ENCODE peak calls at places on chromosome 14, in eight cellular contexts. F is stomach; M is body of pancreas; P is CD8-positive, alpha-beta T cell; C is pancreas; A is adrenal gland; S is transverse colon; E is psoas muscle. D is an unnamed sample.
A peak's percentile ranks its signal among the peaks of the same experiment; 100 is the strongest.

GRCh38 chr14:99363616-99364290 is 91.8 kb upstream of the BCL11B start:
- DNase-seq in E (no peak), A (no peak), M (no peak), S (no peak), C (peak; percentile 39), F (no peak), P (no peak), D (no peak)

GRCh38 chr14:73526036-73526984 is 10.6 kb upstream of the ACOT1 start:
- DNase-seq in E (peak; percentile 19), A (peak; percentile 87), F (peak; percentile 84), C (no peak), P (no peak), S (no peak), M (peak; percentile 89), D (peak; percentile 70)

GRCh38 chr14:90275455-90275814 is 19.1 kb downstream of the PSMC1 start:
- DNase-seq in F (no peak), A (no peak), S (no peak), E (no peak), C (no peak), P (no peak), M (no peak), D (no peak)

GRCh38 chr14:30840086-30840779 is 34.1 kb upstream of the COCH start:
- DNase-seq in F (no peak), A (no peak), S (peak; percentile 59), M (no peak), C (no peak), E (no peak), P (no peak), D (no peak)

GRCh38 chr14:104799657-104800599 is 973 bp upstream of the ZBTB42 start:
- DNase-seq in E (peak; percentile 91), A (peak; percentile 91), F (peak; percentile 90), M (peak; percentile 94), P (peak; percentile 44), C (peak; percentile 95), S (peak; percentile 92), D (peak; percentile 94)

GRCh38 chr14:55843718-55844403 is 263.9 kb downstream of the KTN1 start:
- DNase-seq in S (no peak), P (no peak), F (no peak), A (no peak), M (no peak), C (no peak), E (no peak), D (no peak)

GRCh38 chr14:70706177-70706576 is 64.5 kb downstream of the TTC9 start:
- DNase-seq in E (no peak), A (peak; percentile 32), P (no peak), F (no peak), C (no peak), S (no peak), M (no peak), D (no peak)

GRCh38 chr14:74579447-74580274 is 32.4 kb downstream of the LTBP2 start:
- DNase-seq in C (peak; percentile 6), A (no peak), S (no peak), F (no peak), P (no peak), E (no peak), M (no peak), D (no peak)

GRCh38 chr14:59582161-59582560 is 5.5 kb upstream of the CCDC175 start:
- DNase-seq in C (no peak), E (no peak), S (no peak), M (no peak), F (no peak), P (no peak), A (no peak), D (no peak)

GRCh38 chr14:47442206-47442605 is 233.2 kb downstream of the MDGA2 start:
- DNase-seq in E (no peak), F (no peak), M (no peak), P (no peak), A (no peak), C (no peak), S (no peak), D (no peak)

GRCh38 chr14:71358209-71358931 is 451.1 kb downstream of the PCNX1 start:
- DNase-seq in E (no peak), P (no peak), A (no peak), C (no peak), S (no peak), M (no peak), F (no peak), D (no peak)

GRCh38 chr14:93903342-93904184 is 23.6 kb upstream of the FAM181A start:
- DNase-seq in P (no peak), M (no peak), E (no peak), F (peak; percentile 40), S (no peak), A (no peak), C (peak; percentile 51), D (no peak)

GRCh38 chr14:71086571-71086970 is 179.3 kb downstream of the PCNX1 start:
- DNase-seq in M (no peak), E (no peak), F (no peak), C (no peak), A (no peak), P (no peak), S (no peak), D (no peak)

GRCh38 chr14:76775159-76775694 is 14.0 kb downstream of the VASH1 start:
- DNase-seq in E (no peak), C (no peak), A (no peak), F (no peak), M (no peak), P (no peak), S (no peak), D (no peak)

DNA sequence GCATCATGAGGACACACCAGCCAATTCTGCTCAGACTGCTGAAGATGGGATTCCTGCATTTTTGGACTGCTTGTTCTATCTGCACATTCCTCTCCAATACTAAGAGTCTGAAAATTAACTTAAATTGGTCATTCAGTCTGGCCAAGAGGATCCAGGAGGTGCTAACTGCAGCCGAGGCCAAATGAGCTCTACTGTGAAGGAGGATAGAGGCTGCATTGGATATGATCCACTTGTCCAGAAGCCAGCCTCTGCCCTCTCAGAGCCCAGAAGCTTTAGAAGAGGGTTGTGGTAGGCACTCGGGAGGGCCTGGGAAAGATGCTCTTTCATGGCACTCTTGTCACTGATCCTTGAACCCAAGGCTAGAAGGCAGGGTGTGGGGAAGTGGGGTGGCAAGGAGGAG is 37.1 kb upstream of the PLEK2 start:
- DNase-seq in F (no peak), S (no peak), P (no peak), M (no peak), A (no peak), E (no peak), C (peak; percentile 10), D (no peak)
- H3K4me1 ChIP-seq in F (peaks cover 8% of the 10 kb centered on the region), S (no peaks in the 10 kb centered on the region), P (no peaks in the 10 kb centered on the region), M (peaks cover 12% of the 10 kb centered on the region), A (no peaks in the 10 kb centered on the region), E (peaks cover 5% of the 10 kb centered on the region), C (peaks cover 10% of the 10 kb centered on the region), D (no peaks in the 10 kb centered on the region)

DNA sequence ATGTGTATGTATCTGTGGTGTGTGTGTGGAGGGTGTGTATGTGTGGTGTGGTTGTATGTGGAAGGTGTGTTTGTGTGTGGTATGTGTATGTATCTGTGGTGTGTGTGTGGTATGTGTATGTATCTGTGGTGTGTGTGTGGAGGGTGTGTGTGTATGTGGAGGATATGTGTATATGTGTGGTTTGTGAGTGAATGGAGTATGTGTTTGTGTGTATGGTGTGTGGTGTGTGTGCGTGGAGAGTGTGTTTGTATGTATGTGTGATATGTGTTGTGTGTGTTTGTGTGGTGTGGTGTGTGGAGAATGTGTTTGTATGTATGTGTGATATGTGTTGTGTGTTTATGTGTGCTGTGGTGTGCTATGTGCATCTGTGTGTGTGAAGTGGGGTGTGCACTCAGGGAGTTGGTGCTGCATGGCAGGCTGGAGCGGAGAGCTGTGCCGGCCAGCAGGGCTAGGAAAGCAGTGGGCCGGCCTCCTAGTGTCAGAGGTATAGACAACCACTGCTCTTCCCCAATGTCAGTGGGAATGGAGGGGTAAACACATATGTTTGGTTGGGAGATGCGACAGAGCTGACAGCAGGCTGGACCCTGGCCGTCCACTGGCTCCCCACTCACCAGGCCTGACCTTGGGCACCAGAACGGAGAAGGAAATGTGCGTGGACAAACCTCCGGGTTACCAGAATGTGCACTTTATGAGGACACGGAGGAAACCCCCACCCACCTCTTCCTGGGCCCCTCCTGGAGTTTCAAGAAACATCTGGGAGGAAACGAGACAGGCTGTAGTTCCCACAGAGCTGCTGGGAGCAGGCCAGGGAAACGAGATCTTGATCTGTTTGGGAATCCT is 60.7 kb downstream of the CLMN start:
- DNase-seq in A (no peak), C (no peak), F (peak; percentile 22), P (no peak), E (no peak), M (no peak), S (no peak), D (no peak)
- H3K4me1 ChIP-seq in A (no peaks in the 10 kb centered on the region), C (peaks cover 48% of the 10 kb centered on the region), F (peaks cover 32% of the 10 kb centered on the region), P (no peaks in the 10 kb centered on the region), E (peaks cover 6% of the 10 kb centered on the region), M (peaks cover 76% of the 10 kb centered on the region), S (peaks cover 10% of the 10 kb centered on the region), D (peaks cover 12% of the 10 kb centered on the region)

GRCh38 chr14:69042309-69043006 is 63.4 kb upstream of the ACTN1 start:
- DNase-seq in M (no peak), C (no peak), F (no peak), E (no peak), P (no peak), S (no peak), A (no peak), D (no peak)

GRCh38 chr14:69043598-69044267 is 64.6 kb upstream of the ACTN1 start:
- DNase-seq in P (no peak), M (no peak), A (peak; percentile 55), S (no peak), F (no peak), C (no peak), E (peak; percentile 19), D (no peak)

GRCh38 chr14:69043007-69043444 is 63.9 kb upstream of the ACTN1 start:
- DNase-seq in A (peak; percentile 63), S (peak; percentile 49), E (peak; percentile 44), C (peak; percentile 76), P (no peak), F (peak; percentile 51), M (peak; percentile 71), D (peak; percentile 80)

GRCh38 chr14:69040343-69040742 is 61.2 kb upstream of the ACTN1 start:
- DNase-seq in E (no peak), S (no peak), A (no peak), P (no peak), M (no peak), C (no peak), F (no peak), D (no peak)

GRCh38 chr14:69041783-69042182 is 62.7 kb upstream of the ACTN1 start:
- DNase-seq in A (no peak), M (no peak), F (no peak), S (no peak), E (no peak), C (no peak), P (no peak), D (no peak)
- H3K4me1 ChIP-seq in A (peaks cover 40% of the 10 kb centered on the region), M (peaks cover 34% of the 10 kb centered on the region), F (peaks cover 46% of the 10 kb centered on the region), S (peaks cover 16% of the 10 kb centered on the region), E (peaks cover 37% of the 10 kb centered on the region), C (peaks cover 20% of the 10 kb centered on the region), P (peaks cover 5% of the 10 kb centered on the region), D (peaks cover 41% of the 10 kb centered on the region)

DNA sequence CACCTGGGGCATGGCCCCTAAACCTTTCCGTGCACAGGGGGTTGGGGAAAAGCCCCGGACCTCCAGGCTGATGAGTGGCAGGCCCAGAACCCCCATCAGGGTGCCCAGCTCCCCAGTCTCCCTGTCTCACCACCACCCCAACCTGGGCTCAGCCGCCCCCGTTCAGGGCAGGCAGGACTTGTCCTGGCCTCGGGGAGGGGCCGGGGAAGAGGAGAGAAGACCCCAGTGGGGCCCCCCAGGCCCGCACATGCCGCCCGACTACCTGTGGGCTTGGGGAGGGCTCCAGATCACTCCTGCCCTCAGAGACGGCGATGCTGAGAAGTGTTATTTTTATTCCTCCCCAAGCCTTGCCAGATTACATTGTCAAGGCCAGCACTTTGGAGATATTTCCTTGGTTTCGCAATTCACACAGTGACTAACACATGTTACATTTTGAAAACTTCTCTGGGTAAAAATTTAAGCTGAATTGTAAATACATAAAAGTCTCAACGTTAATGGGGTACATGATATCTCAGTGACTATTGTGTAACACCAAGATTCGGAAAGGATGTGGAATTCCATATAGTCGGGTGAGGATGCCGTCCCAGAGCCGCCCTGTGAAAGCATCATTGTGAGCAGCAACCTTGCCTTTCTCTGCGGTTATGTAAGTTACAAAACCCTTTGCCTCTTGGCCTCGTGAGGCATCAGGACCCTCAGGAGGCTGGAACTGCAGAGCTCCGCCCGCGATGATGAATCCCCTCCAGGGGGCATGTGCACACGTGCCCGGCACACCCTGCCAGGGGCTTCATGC is 85.6 kb upstream of the DIO3 start:
- DNase-seq in S (no peak), F (peak; percentile 23), P (no peak), M (peak; percentile 60), E (peak; percentile 46), C (peak; percentile 67), A (peak; percentile 65), D (no peak)
- H3K4me1 ChIP-seq in S (peaks cover 5% of the 10 kb centered on the region), F (peaks cover 11% of the 10 kb centered on the region), P (no peaks in the 10 kb centered on the region), M (peaks cover 41% of the 10 kb centered on the region), E (no peaks in the 10 kb centered on the region), C (peaks cover 27% of the 10 kb centered on the region), A (peaks cover 13% of the 10 kb centered on the region), D (peaks cover 19% of the 10 kb centered on the region)